ENCODE peak calls at places on chromosomes 6 and 20, in eight cellular contexts. One of them, this sample, is unnamed.

GRCh38 chr20:59515013-59515905 is 89.1 kb upstream of the PHACTR3 start:
- DNase-seq in left colon: peak
- DNase-seq in activated gamma-delta T cell: no peak
- DNase-seq in germinal center: no peak
- DNase-seq in C1 segment of cervical spinal cord: peak
- DNase-seq in MM.1S: no peak
- DNase-seq in NT2/D1: peak
- DNase-seq in SK-MEL-5: peak
- DNase-seq in this sample: no peak

GRCh38 chr6:45351076-45351475 is 22.9 kb downstream of the RUNX2 start:
- DNase-seq in left colon: no peak
- DNase-seq in activated gamma-delta T cell: no peak
- DNase-seq in germinal center: no peak
- DNase-seq in C1 segment of cervical spinal cord: no peak
- DNase-seq in MM.1S: no peak
- DNase-seq in NT2/D1: no peak
- DNase-seq in SK-MEL-5: no peak
- DNase-seq in this sample: no peak

GRCh38 chr20:15005300-15005986 is 668.0 kb upstream of the FLRT3 start:
- DNase-seq in left colon: no peak
- DNase-seq in activated gamma-delta T cell: no peak
- DNase-seq in germinal center: no peak
- DNase-seq in C1 segment of cervical spinal cord: no peak
- DNase-seq in MM.1S: no peak
- DNase-seq in NT2/D1: no peak
- DNase-seq in SK-MEL-5: no peak
- DNase-seq in this sample: no peak

GRCh38 chr6:147867827-147868226 is 359.3 kb downstream of the SAMD5 start:
- DNase-seq in left colon: no peak
- DNase-seq in activated gamma-delta T cell: no peak
- DNase-seq in germinal center: no peak
- DNase-seq in C1 segment of cervical spinal cord: no peak
- DNase-seq in MM.1S: no peak
- DNase-seq in NT2/D1: no peak
- DNase-seq in SK-MEL-5: no peak
- DNase-seq in this sample: no peak

GRCh38 chr6:125637207-125637606 is 112.2 kb upstream of the HEY2 start:
- DNase-seq in left colon: no peak
- DNase-seq in activated gamma-delta T cell: no peak
- DNase-seq in germinal center: no peak
- DNase-seq in C1 segment of cervical spinal cord: no peak
- DNase-seq in MM.1S: no peak
- DNase-seq in NT2/D1: no peak
- DNase-seq in SK-MEL-5: peak
- DNase-seq in this sample: no peak

GRCh38 chr6:158474961-158475343 is 84.9 kb upstream of the TMEM181 start:
- DNase-seq in left colon: peak
- DNase-seq in activated gamma-delta T cell: no peak
- DNase-seq in germinal center: no peak
- DNase-seq in C1 segment of cervical spinal cord: no peak
- DNase-seq in MM.1S: no peak
- DNase-seq in NT2/D1: no peak
- DNase-seq in SK-MEL-5: no peak
- DNase-seq in this sample: no peak

GRCh38 chr6:139336488-139336887 is 38.0 kb downstream of the CITED2 start:
- DNase-seq in left colon: peak
- DNase-seq in activated gamma-delta T cell: no peak
- DNase-seq in germinal center: no peak
- DNase-seq in C1 segment of cervical spinal cord: no peak
- DNase-seq in MM.1S: no peak
- DNase-seq in NT2/D1: no peak
- DNase-seq in SK-MEL-5: no peak
- DNase-seq in this sample: no peak

GRCh38 chr20:47785900-47786762 is 850 bp upstream of the SULF2 start:
- DNase-seq in left colon: peak
- DNase-seq in activated gamma-delta T cell: no peak
- DNase-seq in germinal center: peak
- DNase-seq in C1 segment of cervical spinal cord: peak
- DNase-seq in MM.1S: peak
- DNase-seq in NT2/D1: no peak
- DNase-seq in SK-MEL-5: peak
- DNase-seq in this sample: no peak

GRCh38 chr20:61662226-61662945 is 403.3 kb downstream of the TAF4 start:
- DNase-seq in left colon: no peak
- DNase-seq in activated gamma-delta T cell: no peak
- DNase-seq in germinal center: no peak
- DNase-seq in C1 segment of cervical spinal cord: no peak
- DNase-seq in MM.1S: no peak
- DNase-seq in NT2/D1: no peak
- DNase-seq in SK-MEL-5: no peak
- DNase-seq in this sample: no peak

GRCh38 chr6:25014806-25015560 is 79.2 kb upstream of the RIPOR2 start:
- DNase-seq in left colon: no peak
- DNase-seq in activated gamma-delta T cell: no peak
- DNase-seq in germinal center: peak
- DNase-seq in C1 segment of cervical spinal cord: no peak
- DNase-seq in MM.1S: no peak
- DNase-seq in NT2/D1: no peak
- DNase-seq in SK-MEL-5: no peak
- DNase-seq in this sample: no peak

GRCh38 chr20:57659789-57660509 is 39.7 kb upstream of the ZBP1 start:
- DNase-seq in left colon: peak
- DNase-seq in activated gamma-delta T cell: no peak
- DNase-seq in germinal center: no peak
- DNase-seq in C1 segment of cervical spinal cord: no peak
- DNase-seq in MM.1S: no peak
- DNase-seq in NT2/D1: no peak
- DNase-seq in SK-MEL-5: no peak
- DNase-seq in this sample: no peak

GRCh38 chr6:32982084-32982701 is 13.8 kb downstream of the BRD2 start:
- DNase-seq in left colon: no peak
- DNase-seq in activated gamma-delta T cell: no peak
- DNase-seq in germinal center: no peak
- DNase-seq in C1 segment of cervical spinal cord: no peak
- DNase-seq in MM.1S: no peak
- DNase-seq in NT2/D1: no peak
- DNase-seq in SK-MEL-5: no peak
- DNase-seq in this sample: no peak

GRCh38 chr20:3135507-3136070 is 24.1 kb downstream of the FASTKD5 start:
- DNase-seq in left colon: no peak
- DNase-seq in activated gamma-delta T cell: no peak
- DNase-seq in germinal center: no peak
- DNase-seq in C1 segment of cervical spinal cord: no peak
- DNase-seq in MM.1S: no peak
- DNase-seq in NT2/D1: no peak
- DNase-seq in SK-MEL-5: no peak
- DNase-seq in this sample: no peak